ENCODE peak calls at places on chromosomes 5 and 9, in nine cellular contexts. R is NCI-H510A treated with DMSO at 0.1 percent for 48 hours; H is psoas muscle; Y is SK-MEL-5; J is breast epithelium; O is fibroblast of mammary gland; W is effector CD4-positive, alpha-beta T cell; C is stimulated activated naive CD4-positive, alpha-beta T cell; I is T-helper 9 cell. T is an unnamed sample.
A peak's percentile ranks its signal among the peaks of the same experiment; 100 is the strongest.

GRCh38 chr5:143161893-143162520 is 241.5 kb downstream of the NR3C1 start:
- DNase-seq in R (no peak), H (peak; percentile 70), Y (no peak), J (no peak), O (peak; percentile 97), W (no peak), C (no peak), I (no peak), T (no peak)

GRCh38 chr5:16935271-16936149 is 578 bp downstream of the MYO10 start:
- DNase-seq in R (peak; percentile 66), H (peak; percentile 59), Y (peak; percentile 36), J (peak; percentile 58), O (peak; percentile 30), W (no peak), C (no peak), I (no peak), T (no peak)

GRCh38 chr9:126454250-126454649 is 127.6 kb downstream of the MVB12B start:
- DNase-seq in R (no peak), H (no peak), Y (no peak), J (no peak), O (no peak), W (no peak), C (no peak), I (no peak), T (peak; percentile 57)

GRCh38 chr5:53568868-53569267 is 8.4 kb downstream of the NDUFS4 start:
- DNase-seq in R (no peak), H (no peak), Y (no peak), J (no peak), O (peak; percentile 70), W (no peak), C (no peak), I (no peak), T (no peak)

GRCh38 chr5:90793183-90793582 is 234.6 kb downstream of the ADGRV1 start:
- DNase-seq in R (no peak), H (no peak), Y (peak; percentile 21), J (no peak), O (no peak), W (no peak), C (no peak), I (no peak), T (no peak)

GRCh38 chr5:69378376-69378775 is 8.8 kb downstream of the RAD17 start:
- DNase-seq in R (no peak), H (no peak), Y (no peak), J (no peak), O (no peak), W (no peak), C (no peak), I (no peak), T (no peak)

GRCh38 chr5:61245486-61245885 is 83.2 kb upstream of the SMIM15 start:
- DNase-seq in R (no peak), H (no peak), Y (no peak), J (no peak), O (peak; percentile 39), W (no peak), C (no peak), I (no peak), T (no peak)

GRCh38 chr9:121700831-121701419 is 49.5 kb downstream of the DAB2IP start:
- DNase-seq in R (no peak), H (peak; percentile 74), Y (no peak), J (no peak), O (no peak), W (no peak), C (no peak), I (no peak), T (no peak)

GRCh38 chr5:93886917-93887361 is 145.5 kb upstream of the POU5F2 start:
- DNase-seq in R (no peak), H (no peak), Y (no peak), J (no peak), O (peak; percentile 23), W (no peak), C (no peak), I (no peak), T (no peak)

GRCh38 chr9:116112236-116112635 is 41.4 kb upstream of the PAPPA start:
- DNase-seq in R (no peak), H (no peak), Y (peak; percentile 61), J (no peak), O (peak; percentile 51), W (no peak), C (no peak), I (no peak), T (no peak)

GRCh38 chr5:10457682-10458574 is 16.2 kb downstream of the ROPN1L start:
- DNase-seq in R (no peak), H (no peak), Y (no peak), J (peak; percentile 37), O (peak; percentile 49), W (no peak), C (no peak), I (no peak), T (peak; percentile 58)